ENCODE peak calls at places on chromosomes 1 and 21, in eight cellular contexts. G is SJCRH30; D is prostate gland; Y is left lung; E is CD8-positive, alpha-beta T cell; O is OCI-LY7; U is Peyer's patch; F is psoas muscle. S is an unnamed sample.

GRCh38 chr1:214864896-214865688 is 217.4 kb upstream of the KCNK2 start:
- DNase-seq in G (no peak), D (no peak), Y (no peak), E (no peak), O (no peak), U (no peak), F (no peak), S (no peak)

GRCh38 chr1:154955718-154956513 is at the start of gene PBXIP1:
- DNase-seq in G (peak; percentile 96), D (peak; percentile 89), Y (no peak), E (peak; percentile 84), O (peak; percentile 92), U (peak; percentile 93), F (peak; percentile 75), S (peak; percentile 40)

GRCh38 chr1:236685205-236685916 is 938 bp upstream of the ACTN2 start:
- DNase-seq in G (peak; percentile 76), D (no peak), Y (no peak), E (no peak), O (no peak), U (no peak), F (no peak), S (no peak)

GRCh38 chr1:168683871-168684270 is 45.1 kb downstream of the DPT start:
- DNase-seq in G (no peak), D (no peak), Y (no peak), E (no peak), O (no peak), U (no peak), F (no peak), S (no peak)

GRCh38 chr1:162133566-162133965 is 64.1 kb downstream of the NOS1AP start:
- DNase-seq in G (no peak), D (no peak), Y (no peak), E (no peak), O (no peak), U (no peak), F (no peak), S (no peak)

GRCh38 chr1:31573261-31573660 is 3.1 kb upstream of the TINAGL1 start:
- DNase-seq in G (no peak), D (no peak), Y (no peak), E (no peak), O (no peak), U (peak; percentile 41), F (no peak), S (no peak)

GRCh38 chr1:239763850-239764249 is 327.8 kb upstream of the FMN2 start:
- DNase-seq in G (peak; percentile 22), D (no peak), Y (no peak), E (no peak), O (no peak), U (no peak), F (no peak), S (no peak)

GRCh38 chr1:229310833-229311232 is 32.0 kb downstream of the CCSAP start:
- DNase-seq in G (no peak), D (no peak), Y (no peak), E (no peak), O (no peak), U (no peak), F (no peak), S (no peak)

GRCh38 chr1:227490478-227490877 is 72.9 kb upstream of the ZNF678 start:
- DNase-seq in G (no peak), D (no peak), Y (no peak), E (no peak), O (no peak), U (no peak), F (no peak), S (no peak)

GRCh38 chr21:46159841-46160562 is 4.6 kb upstream of the FTCD start:
- DNase-seq in G (no peak), D (no peak), Y (peak; percentile 61), E (no peak), O (no peak), U (peak; percentile 26), F (peak; percentile 41), S (no peak)

GRCh38 chr1:9294440-9294773 is 1.7 kb downstream of the SPSB1 start:
- DNase-seq in G (no peak), D (no peak), Y (no peak), E (no peak), O (peak; percentile 38), U (no peak), F (peak; percentile 54), S (no peak)

GRCh38 chr1:8097077-8097799 is 71.1 kb upstream of the ERRFI1 start:
- DNase-seq in G (peak; percentile 80), D (no peak), Y (no peak), E (no peak), O (peak; percentile 54), U (peak; percentile 58), F (no peak), S (no peak)

GRCh38 chr1:3632298-3632697 is 7.5 kb downstream of the TPRG1L start:
- DNase-seq in G (no peak), D (no peak), Y (peak; percentile 49), E (no peak), O (no peak), U (no peak), F (no peak), S (no peak)

GRCh38 chr1:163822933-163823511 is 501.3 kb downstream of the NUF2 start:
- DNase-seq in G (no peak), D (no peak), Y (no peak), E (no peak), O (no peak), U (no peak), F (no peak), S (no peak)

GRCh38 chr1:204971700-204972336 is 71.2 kb upstream of the CNTN2 start:
- DNase-seq in G (no peak), D (no peak), Y (no peak), E (no peak), O (no peak), U (no peak), F (no peak), S (no peak)

GRCh38 chr1:66606359-66607142 is 72.6 kb downstream of the SGIP1 start:
- DNase-seq in G (no peak), D (no peak), Y (no peak), E (no peak), O (no peak), U (no peak), F (no peak), S (no peak)

GRCh38 chr1:172745014-172745413 is 86.1 kb downstream of the FASLG start:
- DNase-seq in G (peak; percentile 74), D (peak; percentile 28), Y (no peak), E (peak; percentile 25), O (peak; percentile 85), U (peak; percentile 74), F (no peak), S (no peak)

GRCh38 chr1:11540773-11541160 is 61.8 kb downstream of the DISP3 start:
- DNase-seq in G (no peak), D (no peak), Y (no peak), E (no peak), O (no peak), U (no peak), F (no peak), S (no peak)

GRCh38 chr1:23553206-23553895 is 6.0 kb downstream of the ID3 start:
- DNase-seq in G (no peak), D (no peak), Y (no peak), E (no peak), O (no peak), U (no peak), F (no peak), S (no peak)

GRCh38 chr1:98733782-98734112 is 72.2 kb downstream of the SNX7 start:
- DNase-seq in G (no peak), D (no peak), Y (no peak), E (no peak), O (no peak), U (no peak), F (no peak), S (no peak)

GRCh38 chr1:227885648-227886502 is 61.9 kb downstream of the WNT9A start:
- DNase-seq in G (no peak), D (peak; percentile 48), Y (peak; percentile 84), E (peak; percentile 18), O (no peak), U (peak; percentile 55), F (peak; percentile 84), S (no peak)

GRCh38 chr1:66282343-66282852 is 251.6 kb upstream of the SGIP1 start:
- DNase-seq in G (no peak), D (no peak), Y (no peak), E (peak; percentile 75), O (peak; percentile 85), U (peak; percentile 72), F (no peak), S (no peak)

GRCh38 chr1:97077221-97077620 is 355.6 kb downstream of the PTBP2 start:
- DNase-seq in G (no peak), D (no peak), Y (no peak), E (no peak), O (no peak), U (no peak), F (no peak), S (no peak)
- H3K4me3 ChIP-seq in G (no peak overlapping the region), D (no peak overlapping the region), Y (no peak overlapping the region), E (no peak overlapping the region), O (no peak overlapping the region), U (no peak overlapping the region), F (no peak overlapping the region), S (no peak overlapping the region)

DNA sequence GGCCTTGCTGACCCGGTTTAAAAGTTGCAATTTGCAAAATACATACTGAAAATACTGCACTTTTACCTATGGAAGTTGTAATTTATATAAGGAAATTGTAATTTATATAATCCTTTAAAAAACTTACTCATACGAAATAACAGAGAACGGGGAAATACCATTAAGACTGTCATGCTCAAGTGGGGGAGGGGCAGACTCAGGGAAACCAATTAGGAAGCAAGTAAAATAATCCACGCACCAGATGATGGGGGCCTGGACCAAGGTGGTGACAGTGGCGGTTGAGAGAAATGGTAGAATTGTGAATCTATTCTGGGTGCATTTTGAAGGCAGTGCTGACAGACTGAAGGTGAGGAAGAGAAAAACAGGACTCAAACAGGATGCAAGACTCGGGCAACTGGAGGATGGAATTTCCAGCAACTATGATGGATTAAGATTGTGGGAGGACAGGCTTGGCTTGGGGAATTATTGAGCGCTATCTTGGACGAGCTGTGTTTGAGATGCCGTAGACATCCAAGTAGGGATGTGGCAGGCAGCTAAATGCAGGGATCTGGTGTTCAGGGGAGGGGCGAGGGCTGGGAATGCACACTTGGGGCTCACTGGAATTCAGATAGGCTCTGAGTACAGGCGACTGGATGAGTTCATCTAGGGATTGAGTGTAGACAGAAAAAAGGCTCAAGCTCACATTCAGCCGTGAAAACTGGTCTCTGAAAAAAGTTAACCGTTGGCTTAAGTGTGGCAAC is 1.0 kb downstream of the LCA5L start:
- DNase-seq in G (peak; percentile 39), D (no peak), Y (no peak), E (no peak), O (peak; percentile 11), U (no peak), F (no peak), S (no peak)
- H3K27ac ChIP-seq in G (no peak overlapping the region), D (peak overlapping the region; percentile 83), Y (peak overlapping the region; percentile 90), E (peak overlapping the region; percentile 73), O (no peak overlapping the region), U (peak overlapping the region; percentile 68), F (peak overlapping the region; percentile 95), S (peak overlapping the region; percentile 90)

DNA sequence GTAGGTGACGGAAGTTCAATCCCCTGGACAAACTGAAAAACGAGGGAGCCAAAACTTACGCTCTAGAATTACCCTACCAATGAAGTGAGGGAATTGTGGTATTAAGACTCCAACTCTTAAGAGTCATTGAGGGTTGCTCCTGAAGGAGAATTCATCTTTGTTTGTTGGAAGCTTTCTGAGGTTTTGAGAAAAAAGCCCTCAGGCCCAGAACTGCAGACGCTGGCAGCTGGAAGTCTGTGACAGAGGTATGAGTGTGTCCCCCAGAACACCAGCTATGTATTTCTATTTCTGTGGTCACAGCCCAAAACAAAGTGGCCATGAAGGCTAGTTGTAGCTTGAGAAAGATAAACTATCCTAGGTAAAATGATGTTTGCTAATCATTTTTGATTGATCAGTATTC is 438.8 kb upstream of the B3GALT2 start:
- DNase-seq in G (peak; percentile 31), D (no peak), Y (no peak), E (no peak), O (no peak), U (no peak), F (no peak), S (no peak)
- H3K4me3 ChIP-seq in G (no peak overlapping the region), D (no peak overlapping the region), Y (no peak overlapping the region), E (no peak overlapping the region), O (no peak overlapping the region), U (no peak overlapping the region), F (no peak overlapping the region), S (no peak overlapping the region)

GRCh38 chr1:245091818-245092637 is 62.8 kb upstream of the KIF26B start:
- DNase-seq in G (peak; percentile 51), D (no peak), Y (no peak), E (no peak), O (no peak), U (peak; percentile 46), F (no peak), S (peak; percentile 5)
- H3K27ac ChIP-seq in G (peak overlapping the region; percentile 13), D (no peak overlapping the region), Y (peak overlapping the region; percentile 30), E (no peak overlapping the region), O (no peak overlapping the region), U (no peak overlapping the region), F (no peak overlapping the region), S (no peak overlapping the region)